ENCODE peak calls at places on chromosome 13, in six cellular contexts. K is AG04450; W is lower leg skin; U is activated CD4-positive, alpha-beta T cell treated with anti-CD3 and anti-CD28 coated beads, Interleukin-2, amount 10 ng/mL, durations not matched to agents 7 days and 5 days; Z is endodermal cell; D is ascending aorta. N is an unnamed sample.

GRCh38 chr13:29521336-29521735 is 74.2 kb downstream of the SLC7A1 start:
- DNase-seq in K (no peak), U (no peak), W (no peak), D (no peak), Z (no peak), N (no peak)

GRCh38 chr13:86563308-86563707 is 764.1 kb upstream of the SLITRK6 start:
- DNase-seq in U (no peak), W (no peak), Z (no peak), K (no peak), D (no peak), N (no peak)

GRCh38 chr13:40336228-40337221 is 329.9 kb downstream of the FOXO1 start:
- DNase-seq in K (no peak), U (no peak), D (no peak), Z (no peak), W (no peak), N (no peak)

GRCh38 chr13:89673789-89674311 is 1673.6 kb upstream of the MIR17HG start:
- DNase-seq in D (no peak), K (no peak), U (no peak), W (no peak), Z (no peak), N (no peak)

GRCh38 chr13:67509039-67509438 is 278.9 kb upstream of the PCDH9 start:
- DNase-seq in K (no peak), W (no peak), D (no peak), U (no peak), Z (no peak), N (no peak)

GRCh38 chr13:43089912-43090498 is 66.6 kb downstream of the DNAJC15 start:
- DNase-seq in D (no peak), W (no peak), U (no peak), Z (no peak), K (no peak), N (no peak)

GRCh38 chr13:44382635-44383145 is 9.1 kb downstream of the SERP2 start:
- DNase-seq in U (no peak), W (no peak), Z (peak; percentile 62), D (no peak), K (no peak), N (no peak)

GRCh38 chr13:110045202-110045601 is 258.8 kb upstream of the IRS2 start:
- DNase-seq in W (no peak), D (no peak), Z (no peak), U (no peak), K (no peak), N (no peak)

GRCh38 chr13:44243198-44243852 is 130.3 kb upstream of the SERP2 start:
- DNase-seq in D (no peak), U (no peak), Z (peak; percentile 92), K (no peak), W (no peak), N (no peak)

GRCh38 chr13:23730251-23730650 is 158.9 kb downstream of the MIPEP start:
- DNase-seq in K (no peak), W (no peak), Z (no peak), D (no peak), U (no peak), N (no peak)

GRCh38 chr13:99376924-99377323 is 69.7 kb upstream of the GPR183 start:
- DNase-seq in U (peak; percentile 4), D (no peak), Z (peak; percentile 38), K (no peak), W (peak; percentile 46), N (no peak)

GRCh38 chr13:98821372-98822237 is 69.1 kb upstream of the SLC15A1 start:
- DNase-seq in U (no peak), D (no peak), K (no peak), W (no peak), Z (no peak), N (peak; percentile 89)

GRCh38 chr13:99393791-99394735 is 86.9 kb upstream of the GPR183 start:
- DNase-seq in Z (no peak), D (peak; percentile 35), K (no peak), U (no peak), W (peak; percentile 58), N (no peak)

N was measured in esophagus muscularis mucosa.